ENCODE peak calls at places on chromosomes 3 and 15, in four cellular contexts. P, O, K and E are unnamed samples.

GRCh38 chr15:84836859-84837258 is 19.7 kb downstream of the ALPK3 start:
- DNase-seq in P (no peak), O (no peak), K (no peak), E (no peak)

GRCh38 chr3:189790658-189791057 is 159.5 kb downstream of the TP63 start:
- DNase-seq in P (no peak), O (no peak), K (no peak), E (no peak)

GRCh38 chr3:15324335-15324734 is 8.1 kb downstream of the SH3BP5 start:
- DNase-seq in P (no peak), O (no peak), K (no peak), E (no peak)

GRCh38 chr3:138945646-138946553 is 1.0 kb downstream of the FOXL2 start:
- DNase-seq in P (peak; percentile 79), O (peak; percentile 68), K (no peak), E (peak; percentile 75)

GRCh38 chr15:51382787-51383186 is 41.3 kb downstream of the GLDN start:
- DNase-seq in P (peak; percentile 56), O (peak; percentile 90), K (no peak), E (no peak)

GRCh38 chr15:87850916-87851315 is 405.6 kb downstream of the NTRK3 start:
- DNase-seq in P (no peak), O (no peak), K (no peak), E (no peak)

GRCh38 chr3:168801792-168802191 is 706.1 kb upstream of the GOLIM4 start:
- DNase-seq in P (no peak), O (no peak), K (no peak), E (no peak)

GRCh38 chr3:173945801-173946200 is 548.3 kb downstream of the NLGN1 start:
- DNase-seq in P (no peak), O (no peak), K (no peak), E (no peak)

GRCh38 chr15:93831641-93832040 is 399.7 kb upstream of the MCTP2 start:
- DNase-seq in P (no peak), O (no peak), K (no peak), E (no peak)

GRCh38 chr3:184748219-184749135 is 36.6 kb upstream of the MAGEF1 start:
- DNase-seq in P (peak; percentile 47), O (peak; percentile 81), K (no peak), E (peak; percentile 31)

GRCh38 chr15:64634020-64634419 is 141.4 kb downstream of the RBPMS2 start:
- DNase-seq in P (no peak), O (peak; percentile 25), K (no peak), E (no peak)

GRCh38 chr3:109132801-109133473 is 3.6 kb upstream of the C3orf85 start:
- DNase-seq in P (no peak), O (no peak), K (no peak), E (no peak)

GRCh38 chr3:189512039-189512438 is 119.2 kb upstream of the TP63 start:
- DNase-seq in P (no peak), O (no peak), K (no peak), E (no peak)

GRCh38 chr3:171821061-171821460 is 10.8 kb upstream of the PLD1 start:
- DNase-seq in P (no peak), O (no peak), K (no peak), E (no peak)

GRCh38 chr3:94990952-94991705 is 928.3 kb downstream of the NSUN3 start:
- DNase-seq in P (no peak), O (no peak), K (no peak), E (no peak)

GRCh38 chr3:5053021-5053831 is 68.9 kb upstream of the ARL8B start:
- DNase-seq in P (no peak), O (no peak), K (no peak), E (no peak)

GRCh38 chr15:100686725-100687488 is 84.5 kb downstream of the ASB7 start:
- DNase-seq in P (no peak), O (no peak), K (no peak), E (no peak)

GRCh38 chr3:127261925-127262324 is 25.9 kb downstream of the PRR20G start:
- DNase-seq in P (no peak), O (no peak), K (no peak), E (no peak)

GRCh38 chr3:170997966-170998913 is 28.3 kb downstream of the SLC2A2 start:
- DNase-seq in P (no peak), O (no peak), K (no peak), E (no peak)

GRCh38 chr3:111314146-111314873 is 227.7 kb upstream of the CD96 start:
- DNase-seq in P (no peak), O (no peak), K (no peak), E (no peak)

GRCh38 chr15:95522533-95522932 is 808.0 kb upstream of the NR2F2 start:
- DNase-seq in P (no peak), O (no peak), K (no peak), E (no peak)

GRCh38 chr15:58503139-58504027 is 71.6 kb downstream of the LIPC start:
- DNase-seq in P (no peak), O (no peak), K (no peak), E (no peak)

GRCh38 chr3:170780955-170781354 is 89.0 kb downstream of the RPL22L1 start:
- DNase-seq in P (no peak), O (no peak), K (no peak), E (no peak)

GRCh38 chr3:105532251-105532650 is 165.5 kb downstream of the ALCAM start:
- DNase-seq in P (no peak), O (no peak), K (no peak), E (no peak)

GRCh38 chr3:42804831-42805821 is 836 bp upstream of the HIGD1A start:
- DNase-seq in P (peak; percentile 21), O (peak; percentile 67), K (no peak), E (peak; percentile 83)

GRCh38 chr15:80906159-80906775 is 83.4 kb downstream of the MESD start:
- DNase-seq in P (no peak), O (no peak), K (no peak), E (no peak)

GRCh38 chr15:82159922-82160321 is 102.6 kb downstream of the EFL1 start:
- DNase-seq in P (no peak), O (peak; percentile 25), K (no peak), E (no peak)

GRCh38 chr3:24502690-24503089 is 8.0 kb upstream of the THRB start:
- DNase-seq in P (no peak), O (no peak), K (no peak), E (no peak)

GRCh38 chr3:116423945-116424344 is 21.3 kb downstream of the LSAMP start:
- DNase-seq in P (no peak), O (no peak), K (no peak), E (no peak)
- TF ChIP-seq POLR2AphosphoS5 in P (no peak), O (no peak), K (no peak), E (no peak)

GRCh38 chr3:64009528-64009927 is 13.8 kb downstream of the PSMD6 start:
- DNase-seq in P (no peak), O (no peak), K (no peak), E (no peak)

GRCh38 chr3:64008952-64009351 is 14.3 kb downstream of the PSMD6 start:
- DNase-seq in P (no peak), O (no peak), K (no peak), E (no peak)

GRCh38 chr3:64010199-64010598 is 13.1 kb downstream of the PSMD6 start:
- DNase-seq in P (no peak), O (no peak), K (no peak), E (no peak)

GRCh38 chr3:64008487-64008886 is 14.8 kb downstream of the PSMD6 start:
- DNase-seq in P (no peak), O (no peak), K (no peak), E (no peak)

GRCh38 chr3:64011685-64012084 is 11.6 kb downstream of the PSMD6 start:
- DNase-seq in P (no peak), O (no peak), K (no peak), E (no peak)
- TF ChIP-seq POLR2AphosphoS5 in P (no peak), O (no peak), K (no peak), E (peak; percentile 29)

GRCh38 chr3:150384517-150385212 is 23.4 kb upstream of the TSC22D2 start:
- DNase-seq in P (no peak), O (peak; percentile 89), K (no peak), E (peak; percentile 82)
- TF ChIP-seq POLR2AphosphoS5 in P (no peak), O (no peak), K (no peak), E (no peak)

DNA sequence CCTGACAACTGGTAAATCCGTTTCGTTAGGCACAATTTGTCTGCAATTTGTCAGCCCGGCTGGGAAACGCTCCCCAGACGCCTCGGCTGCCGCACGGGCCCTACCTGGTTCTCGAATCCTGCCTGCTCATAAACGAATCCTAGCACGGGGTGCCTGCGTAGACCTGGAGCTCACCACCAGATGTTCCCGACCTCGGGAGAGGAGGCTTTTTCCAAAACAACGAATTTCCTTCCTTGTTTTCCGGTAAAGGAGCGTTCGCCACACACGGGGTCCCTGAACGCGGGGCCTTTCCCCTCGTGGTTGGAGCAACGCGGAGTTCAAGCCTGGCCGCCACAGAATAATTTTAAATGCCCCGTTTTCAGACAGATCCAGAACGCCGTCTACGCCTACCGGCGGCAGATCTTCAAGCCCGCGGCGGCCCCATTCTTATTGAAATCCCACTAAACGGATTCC is 1.1 kb downstream of the GATA2 start:
- DNase-seq in P (no peak), O (no peak), K (no peak), E (no peak)
- TF ChIP-seq POLR2AphosphoS5 in P (peak; percentile 32), O (no peak), K (no peak), E (no peak)

DNA sequence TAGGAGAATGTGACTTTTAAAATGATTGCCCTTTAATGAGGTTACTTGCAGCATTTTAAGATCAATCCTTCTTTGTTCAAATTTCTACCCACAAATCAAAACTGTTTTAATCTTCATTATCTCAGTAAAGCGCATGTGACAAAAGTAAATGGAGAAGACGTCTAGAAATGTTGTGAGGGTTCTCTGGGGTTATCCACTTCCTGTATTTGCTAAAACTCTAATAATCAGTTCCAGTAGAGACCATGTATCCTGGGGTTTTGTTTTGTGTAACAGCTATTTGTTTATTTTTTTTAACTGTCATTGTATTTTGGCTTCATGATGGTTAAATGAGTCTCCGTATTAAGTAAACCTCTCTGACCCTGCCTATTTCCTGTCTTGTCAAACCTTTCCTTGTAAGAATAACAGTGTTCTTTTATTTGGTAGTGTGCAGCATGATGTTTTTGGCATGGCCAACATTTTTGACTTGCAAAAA is 27.5 kb downstream of the DUT start:
- DNase-seq in P (no peak), O (no peak), K (no peak), E (no peak)
- TF ChIP-seq POLR2AphosphoS5 in P (no peak), O (no peak), K (no peak), E (no peak)

DNA sequence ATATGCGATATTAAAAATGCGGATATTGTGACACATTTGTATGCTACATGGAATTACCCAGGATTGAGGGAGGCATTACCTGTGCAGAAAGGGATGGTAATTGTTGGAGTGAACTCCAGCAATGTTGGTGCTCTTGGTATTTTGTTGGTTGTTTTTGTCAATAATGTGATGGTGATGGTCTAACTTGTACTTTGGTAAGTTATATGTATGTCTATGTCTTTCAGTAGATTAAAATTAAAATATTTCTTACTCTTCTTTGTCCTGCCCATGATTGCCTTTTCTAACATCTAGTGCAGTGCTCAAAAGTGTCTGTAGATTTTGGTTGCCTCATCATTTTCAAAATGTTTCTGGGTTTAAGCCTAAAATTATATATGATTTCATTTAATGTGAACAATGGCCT is 192.7 kb downstream of the ROBO2 start:
- DNase-seq in P (no peak), O (no peak), K (no peak), E (no peak)
- TF ChIP-seq POLR2AphosphoS5 in P (no peak), O (no peak), K (no peak), E (no peak)

GRCh38 chr15:49383266-49383665 is 39.8 kb upstream of the FGF7 start:
- DNase-seq in P (no peak), O (no peak), K (no peak), E (no peak)
- TF ChIP-seq POLR2AphosphoS5 in P (no peak), O (no peak), K (no peak), E (no peak)

GRCh38 chr3:11591401-11592266 is 52.1 kb downstream of the VGLL4 start:
- DNase-seq in P (no peak), O (peak; percentile 69), K (no peak), E (no peak)
- TF ChIP-seq POLR2AphosphoS5 in P (no peak), O (no peak), K (no peak), E (peak; percentile 9)

GRCh38 chr3:156601497-156601896 is 46.6 kb upstream of the SSR3 start:
- DNase-seq in P (no peak), O (no peak), K (no peak), E (no peak)
- TF ChIP-seq POLR2AphosphoS5 in P (no peak), O (no peak), K (no peak), E (no peak)